ENCODE peak calls at places on chromosomes 6 and 20, in four cellular contexts. C is bronchial epithelial cell; P is NCI-H1417; X is stimulated activated CD4-positive, alpha-beta T cell treated with anti-CD3 and anti-CD28 coated beads, Interleukin-1b, Interleukin-23, amount 100 ng/mL, for 24 hours. J is an unnamed sample.

GRCh38 chr20:25019381-25020155 is 27.0 kb upstream of the APMAP start:
- DNase-seq in X (no peak), C (no peak), P (no peak), J (no peak)

GRCh38 chr6:161486326-161486725 is 212.5 kb upstream of the AGPAT4 start:
- DNase-seq in P (no peak), C (peak), X (no peak), J (no peak)

GRCh38 chr6:124260337-124260736 is 456.7 kb downstream of the NKAIN2 start:
- DNase-seq in P (peak), C (peak), X (no peak), J (no peak)

GRCh38 chr20:63114006-63114692 is 101.8 kb downstream of the YTHDF1 start:
- DNase-seq in X (no peak), P (peak), C (no peak), J (no peak)

GRCh38 chr6:108608453-108609275 is 47.9 kb downstream of the FOXO3 start:
- DNase-seq in P (no peak), C (no peak), X (no peak), J (no peak)

GRCh38 chr6:33173228-33174180 is 18.8 kb downstream of the COL11A2 start:
- DNase-seq in X (no peak), C (no peak), P (no peak), J (no peak)

GRCh38 chr20:46954490-46955038 is 59.9 kb downstream of the EYA2 start:
- DNase-seq in P (no peak), C (peak), X (no peak), J (no peak)

GRCh38 chr6:106553440-106553839 is 75.9 kb downstream of the RTN4IP1 start:
- DNase-seq in C (peak), X (peak), P (no peak), J (no peak)

GRCh38 chr20:1242530-1242929 is 16.7 kb downstream of the RAD21L1 start:
- DNase-seq in C (peak), X (no peak), P (no peak), J (no peak)

GRCh38 chr6:26250806-26251075 is 114.3 kb upstream of the BTN3A2 start:
- DNase-seq in P (no peak), X (no peak), C (no peak), J (no peak)

GRCh38 chr6:128569737-128570438 is 49.5 kb upstream of the PTPRK start:
- DNase-seq in X (no peak), C (peak), P (no peak), J (no peak)

GRCh38 chr6:157877149-157877548 is 54.1 kb downstream of the SNX9 start:
- DNase-seq in C (no peak), X (no peak), P (no peak), J (no peak)

GRCh38 chr20:47956261-47956995 is 171.1 kb upstream of the SULF2 start:
- DNase-seq in P (no peak), C (no peak), X (no peak), J (no peak)

GRCh38 chr6:90033872-90034271 is 139.6 kb downstream of the GJA10 start:
- DNase-seq in P (no peak), C (no peak), X (no peak), J (no peak)

GRCh38 chr6:4388675-4389074 is 253.3 kb upstream of the ECI2 start:
- DNase-seq in P (no peak), X (no peak), C (no peak), J (no peak)

GRCh38 chr20:63053430-63054102 is 46.8 kb upstream of the BHLHE23 start:
- DNase-seq in C (no peak), X (no peak), P (no peak), J (no peak)

GRCh38 chr20:33372993-33373441 is 28.3 kb downstream of the CDK5RAP1 start:
- DNase-seq in X (no peak), C (peak), P (no peak), J (no peak)

GRCh38 chr6:27478141-27478705 is 5.3 kb upstream of the ZNF184 start:
- DNase-seq in X (no peak), P (no peak), C (peak), J (no peak)

GRCh38 chr20:33081411-33082154 is 2.1 kb downstream of the BPIFB4 start:
- DNase-seq in P (no peak), C (no peak), X (no peak), J (no peak)

GRCh38 chr6:43052842-43053544 is 658 bp downstream of the CUL7 start:
- DNase-seq in C (no peak), P (no peak), X (no peak), J (no peak)

GRCh38 chr6:14068133-14068532 is 49.4 kb upstream of the CD83 start:
- DNase-seq in C (peak), X (no peak), P (no peak), J (no peak)

GRCh38 chr20:41734506-41734945 is 116.3 kb upstream of the CHD6 start:
- DNase-seq in C (peak), X (no peak), P (peak), J (no peak)

GRCh38 chr6:24551139-24551538 is 56.4 kb downstream of the ALDH5A1 start:
- DNase-seq in X (no peak), P (no peak), C (no peak), J (no peak)

GRCh38 chr20:58993332-58994248 is 12.5 kb downstream of the NELFCD start:
- DNase-seq in X (no peak), P (no peak), C (no peak), J (no peak)

GRCh38 chr20:38357653-38358207 is 11.4 kb downstream of the LBP start:
- DNase-seq in P (no peak), C (peak), X (no peak), J (no peak)

GRCh38 chr20:50510706-50511401 is 671 bp downstream of the PTPN1 start:
- DNase-seq in P (no peak), C (no peak), X (no peak), J (no peak)

GRCh38 chr6:35052694-35053565 is 88.2 kb downstream of the TCP11 start:
- DNase-seq in X (no peak), P (peak), C (no peak), J (no peak)

GRCh38 chr20:56957737-56958553 is 308.5 kb downstream of the BMP7 start:
- DNase-seq in C (no peak), X (no peak), P (peak), J (no peak)

GRCh38 chr6:150567360-150567759 is 32.3 kb upstream of the PLEKHG1 start:
- DNase-seq in X (no peak), C (no peak), P (peak), J (no peak)

GRCh38 chr20:967796-968742 is 34.0 kb downstream of the RSPO4 start:
- DNase-seq in P (no peak), X (no peak), C (peak), J (no peak)

GRCh38 chr20:19523191-19523590 is 234.9 kb upstream of the RIN2 start:
- DNase-seq in P (no peak), C (no peak), X (no peak), J (no peak)

GRCh38 chr6:68343901-68344300 is 291.2 kb upstream of the ADGRB3 start:
- DNase-seq in X (no peak), C (peak), P (peak), J (no peak)

GRCh38 chr6:11722224-11722623 is 56.4 kb downstream of the ADTRP start:
- DNase-seq in P (no peak), X (no peak), C (no peak), J (no peak)

GRCh38 chr6:72182337-72183246 is 296.2 kb downstream of the RIMS1 start:
- DNase-seq in C (peak), X (no peak), P (peak), J (no peak)

GRCh38 chr6:130896249-130896648 is 69.0 kb downstream of the SMLR1 start:
- DNase-seq in X (no peak), P (no peak), C (no peak), J (no peak)

GRCh38 chr6:25359191-25359861 is 80.2 kb downstream of the CARMIL1 start:
- DNase-seq in P (peak), C (peak), X (no peak), J (no peak)

GRCh38 chr20:32158943-32159660 is 48.4 kb downstream of the PLAGL2 start:
- DNase-seq in X (no peak), P (no peak), C (peak), J (no peak)

GRCh38 chr20:50434653-50435396 is 75.4 kb upstream of the PTPN1 start:
- DNase-seq in C (peak), X (no peak), P (no peak), J (no peak)

GRCh38 chr6:109252261-109253041 is 129.8 kb downstream of the CD164 start:
- DNase-seq in P (peak), C (no peak), X (no peak), J (no peak)